ENCODE peak calls at places on chromosome 18, in nine cellular contexts. E is H1, W is ovary, D is sigmoid colon, Q is heart left ventricle, N is breast epithelium, M is esophagus squamous epithelium, H is IMR-90, F is uterus. O is an unnamed sample.

GRCh38 chr18:62324917-62325805 is at the start of gene TNFRSF11A:
- DNase-seq in M (no peak), W (no peak), Q (peak; percentile 27), N (no peak), F (no peak), D (no peak), H (no peak), E (peak; percentile 89), O (peak; percentile 64)

GRCh38 chr18:64132871-64133270 is 16.0 kb downstream of the LINC00305 start:
- DNase-seq in H (no peak), M (no peak), D (no peak), Q (no peak), F (no peak), N (no peak), E (no peak), W (no peak), O (no peak)

GRCh38 chr18:8776013-8776515 is 70.7 kb downstream of the MTCL1 start:
- DNase-seq in M (no peak), H (no peak), D (no peak), N (no peak), F (no peak), Q (no peak), E (no peak), W (no peak), O (no peak)

GRCh38 chr18:76922107-76922506 is 99.8 kb downstream of the ZNF236 start:
- DNase-seq in D (no peak), M (no peak), Q (no peak), W (no peak), H (peak; percentile 58), N (no peak), F (no peak), E (no peak), O (no peak)

GRCh38 chr18:62637807-62638687 is 77.3 kb upstream of the PHLPP1 start:
- DNase-seq in F (no peak), W (no peak), N (no peak), Q (no peak), D (no peak), H (peak; percentile 6), E (peak; percentile 81), M (no peak), O (no peak)

GRCh38 chr18:8952174-8952573 is 150.3 kb upstream of the NDUFV2 start:
- DNase-seq in F (no peak), Q (no peak), E (no peak), M (no peak), D (no peak), H (no peak), W (no peak), N (no peak), O (no peak)

GRCh38 chr18:13915973-13916372 is 637 bp upstream of the MC2R start:
- DNase-seq in N (no peak), H (no peak), Q (peak; percentile 52), W (no peak), M (no peak), F (no peak), E (peak; percentile 29), D (no peak), O (no peak)

GRCh38 chr18:26497881-26498280 is 50.5 kb downstream of the KCTD1 start:
- DNase-seq in D (no peak), M (no peak), W (no peak), E (no peak), F (no peak), N (no peak), H (no peak), Q (no peak), O (no peak)

GRCh38 chr18:54878662-54879058 is 50.4 kb downstream of the RAB27B start:
- DNase-seq in N (no peak), F (no peak), Q (no peak), H (peak; percentile 12), D (no peak), E (no peak), M (no peak), W (no peak), O (no peak)

GRCh38 chr18:28189400-28190239 is 12.7 kb upstream of the CDH2 start:
- DNase-seq in D (no peak), Q (no peak), F (no peak), E (peak; percentile 67), M (no peak), H (peak; percentile 87), N (no peak), W (no peak), O (no peak)

DNA sequence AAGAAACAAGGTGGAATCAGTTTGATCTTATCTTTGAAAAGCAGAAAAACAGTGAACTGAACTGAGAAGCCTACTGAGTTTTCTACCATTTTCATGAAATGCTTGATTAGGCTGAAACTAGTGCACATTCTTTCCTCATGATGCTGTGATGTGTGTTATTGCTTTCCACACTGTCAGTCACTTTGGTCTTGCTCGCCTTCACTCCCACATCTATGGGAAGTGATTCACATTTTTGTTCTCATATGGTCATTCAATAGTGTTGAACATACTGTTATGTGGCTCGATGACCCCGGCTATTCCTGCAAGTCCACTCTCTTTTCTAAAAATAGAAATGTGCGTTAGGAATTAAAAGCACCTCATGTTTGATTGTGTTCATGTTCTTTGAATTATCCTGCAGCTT is 129.7 kb downstream of the TGIF1 start:
- DNase-seq in Q (no peak), N (no peak), F (no peak), D (no peak), H (peak; percentile 97), W (no peak), M (no peak), E (no peak), O (no peak)
- TF ChIP-seq POLR2A in Q (no peak), N (no peak), F (no peak), D (no peak), H (no peak), W (no peak), M (no peak), E (no peak), O (no peak)

GRCh38 chr18:49561127-49561376 is 805 bp upstream of the LIPG start:
- DNase-seq in D (no peak), E (no peak), N (no peak), W (no peak), F (no peak), H (no peak), M (no peak), Q (no peak), O (no peak)

GRCh38 chr18:49563130-49563540 is 1.3 kb downstream of the LIPG start:
- DNase-seq in E (no peak), M (no peak), D (no peak), N (no peak), W (no peak), Q (no peak), F (no peak), H (no peak), O (no peak)

GRCh38 chr18:49560277-49561126 is 1.4 kb upstream of the LIPG start:
- DNase-seq in W (peak; percentile 42), N (no peak), F (no peak), M (no peak), Q (no peak), H (no peak), D (no peak), E (peak; percentile 69), O (no peak)

GRCh38 chr18:49562481-49563129 is 748 bp downstream of the LIPG start:
- DNase-seq in H (no peak), D (no peak), M (no peak), E (peak; percentile 53), Q (no peak), W (no peak), F (no peak), N (no peak), O (no peak)

DNA sequence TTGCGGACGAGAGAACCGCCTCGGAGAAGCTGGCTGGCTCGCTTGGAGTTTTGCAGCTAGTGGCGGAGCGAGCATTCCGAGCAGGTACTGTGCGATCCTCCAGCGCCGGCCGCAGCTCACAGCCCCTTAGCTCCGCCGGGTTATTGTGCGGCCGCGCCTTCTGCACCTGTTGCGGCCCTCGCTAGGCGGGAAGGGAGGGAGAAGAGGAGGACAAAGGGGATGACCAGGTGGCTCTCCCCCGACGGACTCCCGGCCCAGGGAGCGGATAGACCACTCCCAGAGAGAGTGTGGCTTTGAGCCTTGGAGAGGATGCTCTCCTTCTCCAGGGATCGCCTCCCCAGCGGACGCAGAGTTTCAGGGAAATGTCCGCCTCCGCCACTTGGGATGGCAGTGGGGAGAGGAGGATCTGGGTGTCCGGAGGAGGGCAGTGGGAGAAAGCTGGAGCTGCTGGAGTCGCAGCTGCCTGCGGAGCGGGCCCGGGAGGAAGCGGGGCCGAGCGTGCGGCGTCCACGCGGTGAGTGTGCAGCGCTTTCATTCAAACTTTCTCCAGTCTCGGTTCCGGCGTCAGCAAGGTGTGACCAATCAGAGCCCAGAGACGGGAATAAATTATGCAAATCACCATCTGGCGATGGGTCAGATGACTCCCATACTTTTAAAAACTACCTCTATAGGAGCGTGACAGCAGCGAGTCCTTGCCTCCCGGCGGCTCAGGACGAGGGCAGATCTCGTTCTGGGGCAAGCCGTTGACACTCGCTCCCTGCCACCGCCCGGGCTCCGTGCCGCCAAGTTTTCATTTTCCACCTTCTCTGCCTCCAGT is at the start of gene LIPG:
- DNase-seq in D (no peak), Q (peak; percentile 40), M (no peak), E (peak; percentile 81), N (no peak), H (peak; percentile 50), F (no peak), W (peak; percentile 43), O (no peak)
- TF ChIP-seq POLR2A in D (peak; percentile 33), Q (no peak), M (peak; percentile 11), E (peak; percentile 74), N (no peak), H (no peak), F (no peak), W (no peak), O (no peak)

GRCh38 chr18:25229080-25229479 is 122.9 kb downstream of the ZNF521 start:
- DNase-seq in N (no peak), M (no peak), D (no peak), H (peak; percentile 81), F (peak; percentile 55), E (no peak), W (no peak), Q (no peak), O (no peak)

GRCh38 chr18:25230658-25231326 is 121.2 kb downstream of the ZNF521 start:
- DNase-seq in Q (peak; percentile 85), M (no peak), E (no peak), F (peak; percentile 92), H (peak; percentile 90), D (peak; percentile 93), W (peak; percentile 82), N (peak; percentile 65), O (peak; percentile 84)

GRCh38 chr18:25229858-25230257 is 122.1 kb downstream of the ZNF521 start:
- DNase-seq in D (no peak), W (no peak), Q (no peak), F (no peak), H (no peak), E (no peak), M (no peak), N (no peak), O (no peak)

GRCh38 chr18:25231327-25231691 is 120.7 kb downstream of the ZNF521 start:
- DNase-seq in Q (peak; percentile 52), F (peak; percentile 72), H (no peak), D (peak; percentile 72), N (no peak), W (peak; percentile 65), M (no peak), E (no peak), O (no peak)

GRCh38 chr18:25228410-25228809 is 123.6 kb downstream of the ZNF521 start:
- DNase-seq in F (no peak), N (no peak), H (no peak), W (no peak), D (no peak), E (no peak), M (no peak), Q (no peak), O (no peak)
- TF ChIP-seq POLR2A in F (no peak), N (no peak), H (no peak), W (no peak), D (no peak), E (no peak), M (no peak), Q (no peak), O (no peak)

GRCh38 chr18:12703096-12703567 is 290 bp downstream of the PSMG2 start:
- DNase-seq in F (no peak), Q (no peak), E (no peak), M (no peak), D (no peak), N (no peak), H (no peak), W (no peak), O (no peak)
- TF ChIP-seq POLR2A in F (no peak), Q (no peak), E (no peak), M (no peak), D (no peak), N (no peak), H (no peak), W (no peak), O (peak; percentile 18)

O was measured in suprapubic skin.